ENCODE peak calls at places on chromosomes 11 and 22, in nine cellular contexts. One of them, this sample, is unnamed.

GRCh38 chr11:379205-380094 is 10.2 kb downstream of the B4GALNT4 start:
- DNase-seq in lower lobe of right lung: no peak
- DNase-seq in effector memory CD4-positive, alpha-beta T cell: no peak
- DNase-seq in pancreas: peak; percentile 68
- DNase-seq in mammary epithelial cell: no peak
- DNase-seq in colonic mucosa: no peak
- DNase-seq in mesendoderm: no peak
- DNase-seq in neuronal stem cell: no peak
- DNase-seq in fibroblast of lung: no peak
- DNase-seq in this sample: no peak

GRCh38 chr11:14374922-14375630 is 16.1 kb upstream of the RRAS2 start:
- DNase-seq in neuronal stem cell: no peak
- DNase-seq in pancreas: no peak
- DNase-seq in fibroblast of lung: no peak
- DNase-seq in mammary epithelial cell: no peak
- DNase-seq in mesendoderm: peak; percentile 71
- DNase-seq in colonic mucosa: no peak
- DNase-seq in effector memory CD4-positive, alpha-beta T cell: no peak
- DNase-seq in lower lobe of right lung: no peak
- DNase-seq in this sample: no peak

GRCh38 chr22:36977401-36977861 is 41.8 kb downstream of the TST start:
- DNase-seq in lower lobe of right lung: peak; percentile 81
- DNase-seq in neuronal stem cell: peak; percentile 40
- DNase-seq in colonic mucosa: peak; percentile 77
- DNase-seq in mesendoderm: peak; percentile 89
- DNase-seq in mammary epithelial cell: no peak
- DNase-seq in effector memory CD4-positive, alpha-beta T cell: peak; percentile 49
- DNase-seq in fibroblast of lung: no peak
- DNase-seq in pancreas: peak; percentile 85
- DNase-seq in this sample: peak; percentile 73

GRCh38 chr11:100525197-100525596 is 161.9 kb upstream of the ARHGAP42 start:
- DNase-seq in fibroblast of lung: no peak
- DNase-seq in mammary epithelial cell: no peak
- DNase-seq in lower lobe of right lung: no peak
- DNase-seq in colonic mucosa: no peak
- DNase-seq in effector memory CD4-positive, alpha-beta T cell: no peak
- DNase-seq in mesendoderm: no peak
- DNase-seq in pancreas: no peak
- DNase-seq in neuronal stem cell: no peak
- DNase-seq in this sample: no peak

GRCh38 chr11:114243461-114244372 is 52.5 kb upstream of the NNMT start:
- DNase-seq in pancreas: no peak
- DNase-seq in neuronal stem cell: no peak
- DNase-seq in effector memory CD4-positive, alpha-beta T cell: no peak
- DNase-seq in colonic mucosa: no peak
- DNase-seq in mesendoderm: no peak
- DNase-seq in mammary epithelial cell: no peak
- DNase-seq in lower lobe of right lung: no peak
- DNase-seq in fibroblast of lung: peak; percentile 62
- DNase-seq in this sample: no peak

GRCh38 chr22:23225724-23226496 is 45.6 kb downstream of the BCR start:
- DNase-seq in mammary epithelial cell: peak; percentile 84
- DNase-seq in pancreas: no peak
- DNase-seq in neuronal stem cell: no peak
- DNase-seq in fibroblast of lung: peak; percentile 64
- DNase-seq in colonic mucosa: peak; percentile 83
- DNase-seq in mesendoderm: no peak
- DNase-seq in lower lobe of right lung: peak; percentile 77
- DNase-seq in effector memory CD4-positive, alpha-beta T cell: peak; percentile 16
- DNase-seq in this sample: no peak

GRCh38 chr11:72326151-72326842 is 82.3 kb upstream of the PHOX2A start:
- DNase-seq in pancreas: no peak
- DNase-seq in mammary epithelial cell: peak; percentile 32
- DNase-seq in mesendoderm: peak; percentile 53
- DNase-seq in fibroblast of lung: peak; percentile 29
- DNase-seq in effector memory CD4-positive, alpha-beta T cell: no peak
- DNase-seq in lower lobe of right lung: no peak
- DNase-seq in colonic mucosa: no peak
- DNase-seq in neuronal stem cell: no peak
- DNase-seq in this sample: no peak

GRCh38 chr11:94400839-94401772 is at the start of gene GPR83:
- DNase-seq in lower lobe of right lung: no peak
- DNase-seq in pancreas: peak; percentile 49
- DNase-seq in fibroblast of lung: no peak
- DNase-seq in mesendoderm: peak; percentile 82
- DNase-seq in effector memory CD4-positive, alpha-beta T cell: no peak
- DNase-seq in mammary epithelial cell: peak; percentile 23
- DNase-seq in colonic mucosa: no peak
- DNase-seq in neuronal stem cell: peak; percentile 49
- DNase-seq in this sample: no peak

GRCh38 chr22:20393705-20394476 is at the start of gene ZNF74:
- DNase-seq in mammary epithelial cell: peak; percentile 88
- DNase-seq in mesendoderm: peak; percentile 95
- DNase-seq in lower lobe of right lung: peak; percentile 95
- DNase-seq in neuronal stem cell: peak; percentile 86
- DNase-seq in effector memory CD4-positive, alpha-beta T cell: peak; percentile 56
- DNase-seq in fibroblast of lung: peak; percentile 94
- DNase-seq in pancreas: peak; percentile 97
- DNase-seq in colonic mucosa: peak; percentile 88
- DNase-seq in this sample: peak; percentile 62

GRCh38 chr22:24444729-24445466 is 17.5 kb downstream of the ADORA2A start:
- DNase-seq in lower lobe of right lung: no peak
- DNase-seq in colonic mucosa: no peak
- DNase-seq in effector memory CD4-positive, alpha-beta T cell: no peak
- DNase-seq in mesendoderm: no peak
- DNase-seq in neuronal stem cell: no peak
- DNase-seq in pancreas: no peak
- DNase-seq in mammary epithelial cell: no peak
- DNase-seq in fibroblast of lung: no peak
- DNase-seq in this sample: no peak

GRCh38 chr22:38165929-38166593 is 15.6 kb downstream of the PLA2G6 start:
- DNase-seq in effector memory CD4-positive, alpha-beta T cell: no peak
- DNase-seq in lower lobe of right lung: no peak
- DNase-seq in pancreas: no peak
- DNase-seq in fibroblast of lung: no peak
- DNase-seq in colonic mucosa: no peak
- DNase-seq in neuronal stem cell: no peak
- DNase-seq in mammary epithelial cell: no peak
- DNase-seq in mesendoderm: no peak
- DNase-seq in this sample: no peak

GRCh38 chr11:2293396-2294339 is 8.1 kb downstream of the C11orf21 start:
- DNase-seq in colonic mucosa: no peak
- DNase-seq in fibroblast of lung: no peak
- DNase-seq in mammary epithelial cell: no peak
- DNase-seq in mesendoderm: no peak
- DNase-seq in effector memory CD4-positive, alpha-beta T cell: no peak
- DNase-seq in lower lobe of right lung: peak; percentile 54
- DNase-seq in pancreas: peak; percentile 13
- DNase-seq in neuronal stem cell: no peak
- DNase-seq in this sample: peak; percentile 61

GRCh38 chr11:59562292-59562691 is 51.0 kb downstream of the OR4D9 start:
- DNase-seq in pancreas: no peak
- DNase-seq in neuronal stem cell: no peak
- DNase-seq in lower lobe of right lung: no peak
- DNase-seq in fibroblast of lung: no peak
- DNase-seq in mammary epithelial cell: peak; percentile 46
- DNase-seq in colonic mucosa: no peak
- DNase-seq in effector memory CD4-positive, alpha-beta T cell: no peak
- DNase-seq in mesendoderm: peak; percentile 68
- DNase-seq in this sample: no peak

GRCh38 chr11:18721576-18722292 is 4.3 kb downstream of the IGSF22 start:
- DNase-seq in neuronal stem cell: peak; percentile 66
- DNase-seq in lower lobe of right lung: peak; percentile 55
- DNase-seq in effector memory CD4-positive, alpha-beta T cell: no peak
- DNase-seq in fibroblast of lung: peak; percentile 40
- DNase-seq in mesendoderm: peak; percentile 88
- DNase-seq in mammary epithelial cell: peak; percentile 14
- DNase-seq in pancreas: peak; percentile 80
- DNase-seq in colonic mucosa: peak; percentile 73
- DNase-seq in this sample: no peak

GRCh38 chr11:75283391-75283931 is 42.9 kb downstream of the TPBGL start:
- DNase-seq in fibroblast of lung: no peak
- DNase-seq in colonic mucosa: no peak
- DNase-seq in mammary epithelial cell: no peak
- DNase-seq in mesendoderm: peak; percentile 74
- DNase-seq in lower lobe of right lung: no peak
- DNase-seq in effector memory CD4-positive, alpha-beta T cell: no peak
- DNase-seq in neuronal stem cell: no peak
- DNase-seq in pancreas: no peak
- DNase-seq in this sample: no peak
- H3K36me3 ChIP-seq in fibroblast of lung: peaks cover 2% of the 10 kb centered on the region
- H3K36me3 ChIP-seq in colonic mucosa: peaks cover 1% of the 10 kb centered on the region
- H3K36me3 ChIP-seq in mammary epithelial cell: no peaks in the 10 kb centered on the region
- H3K36me3 ChIP-seq in mesendoderm: no peaks in the 10 kb centered on the region
- H3K36me3 ChIP-seq in lower lobe of right lung: peaks cover 97% of the 10 kb centered on the region
- H3K36me3 ChIP-seq in effector memory CD4-positive, alpha-beta T cell: peaks cover 50% of the 10 kb centered on the region
- H3K36me3 ChIP-seq in neuronal stem cell: peaks cover 5% of the 10 kb centered on the region
- H3K36me3 ChIP-seq in pancreas: peaks cover 21% of the 10 kb centered on the region
- H3K36me3 ChIP-seq in this sample: no peaks in the 10 kb centered on the region

GRCh38 chr22:49850959-49851815 is 2.5 kb upstream of the ZBED4 start:
- DNase-seq in lower lobe of right lung: no peak
- DNase-seq in fibroblast of lung: no peak
- DNase-seq in neuronal stem cell: no peak
- DNase-seq in effector memory CD4-positive, alpha-beta T cell: no peak
- DNase-seq in colonic mucosa: no peak
- DNase-seq in mesendoderm: no peak
- DNase-seq in pancreas: peak; percentile 28
- DNase-seq in mammary epithelial cell: no peak
- DNase-seq in this sample: no peak

GRCh38 chr22:49848690-49849160 is 4.9 kb upstream of the ZBED4 start:
- DNase-seq in colonic mucosa: no peak
- DNase-seq in mammary epithelial cell: no peak
- DNase-seq in effector memory CD4-positive, alpha-beta T cell: no peak
- DNase-seq in pancreas: peak; percentile 75
- DNase-seq in mesendoderm: no peak
- DNase-seq in neuronal stem cell: no peak
- DNase-seq in lower lobe of right lung: no peak
- DNase-seq in fibroblast of lung: no peak
- DNase-seq in this sample: no peak

GRCh38 chr22:49847751-49848689 is 5.6 kb upstream of the ZBED4 start:
- DNase-seq in colonic mucosa: peak; percentile 36
- DNase-seq in pancreas: peak; percentile 79
- DNase-seq in fibroblast of lung: no peak
- DNase-seq in lower lobe of right lung: peak; percentile 77
- DNase-seq in neuronal stem cell: no peak
- DNase-seq in effector memory CD4-positive, alpha-beta T cell: no peak
- DNase-seq in mesendoderm: no peak
- DNase-seq in mammary epithelial cell: no peak
- DNase-seq in this sample: no peak

GRCh38 chr22:49849161-49850020 is 4.3 kb upstream of the ZBED4 start:
- DNase-seq in lower lobe of right lung: no peak
- DNase-seq in neuronal stem cell: no peak
- DNase-seq in mesendoderm: no peak
- DNase-seq in pancreas: peak; percentile 83
- DNase-seq in effector memory CD4-positive, alpha-beta T cell: no peak
- DNase-seq in colonic mucosa: peak; percentile 43
- DNase-seq in fibroblast of lung: no peak
- DNase-seq in mammary epithelial cell: no peak
- DNase-seq in this sample: no peak

DNA sequence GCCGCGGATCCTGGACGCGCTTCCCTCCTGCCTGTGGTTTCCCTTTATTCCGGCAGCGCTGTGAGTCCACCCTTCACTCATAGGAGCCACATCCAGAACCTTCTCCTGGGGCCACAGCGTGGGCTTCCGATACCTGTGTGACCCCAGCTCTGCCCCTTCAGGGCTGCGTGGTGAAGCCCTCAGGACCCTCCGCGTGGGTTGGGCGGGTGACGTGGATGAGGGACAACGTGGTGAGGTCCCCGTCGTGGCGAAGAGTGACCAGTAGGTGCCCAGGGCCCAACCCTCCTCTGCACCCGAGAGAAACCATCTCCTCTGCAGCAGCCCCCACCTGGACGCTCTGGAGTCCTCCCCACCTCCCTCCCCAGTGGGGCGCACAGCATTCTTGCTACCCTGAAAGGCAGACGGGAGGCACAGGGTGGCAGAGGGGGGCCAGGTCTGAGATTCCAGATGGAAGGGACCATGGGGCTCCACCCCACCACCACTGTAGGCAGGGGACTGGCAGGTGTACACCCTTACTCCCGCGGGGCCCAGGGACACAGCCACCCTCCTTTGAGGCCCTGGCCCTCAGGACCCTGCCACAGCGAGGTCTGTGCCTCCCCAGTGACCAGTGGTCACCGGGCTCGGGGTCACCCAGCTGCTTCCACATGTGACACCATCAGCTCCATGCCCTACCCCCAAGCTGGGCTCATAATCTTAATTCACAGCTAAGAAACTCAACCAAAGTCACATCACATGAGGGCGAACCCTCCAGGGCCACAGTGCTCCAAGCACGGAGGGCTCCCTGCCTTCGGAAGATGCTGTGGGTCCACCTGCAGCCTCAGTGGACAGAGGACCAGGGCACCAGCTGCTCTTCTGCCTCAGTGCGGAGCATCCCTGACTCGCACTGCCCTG is 3.4 kb upstream of the ZBED4 start:
- DNase-seq in fibroblast of lung: no peak
- DNase-seq in neuronal stem cell: no peak
- DNase-seq in mesendoderm: no peak
- DNase-seq in mammary epithelial cell: no peak
- DNase-seq in colonic mucosa: no peak
- DNase-seq in effector memory CD4-positive, alpha-beta T cell: no peak
- DNase-seq in pancreas: peak; percentile 76
- DNase-seq in lower lobe of right lung: no peak
- DNase-seq in this sample: no peak
- H3K4me1 ChIP-seq in fibroblast of lung: peaks cover 1% of the 10 kb centered on the region
- H3K4me1 ChIP-seq in neuronal stem cell: peaks cover 2% of the 10 kb centered on the region
- H3K4me1 ChIP-seq in mesendoderm: peaks cover 4% of the 10 kb centered on the region
- H3K4me1 ChIP-seq in mammary epithelial cell: peaks cover 15% of the 10 kb centered on the region
- H3K4me1 ChIP-seq in colonic mucosa: peaks cover 4% of the 10 kb centered on the region
- H3K4me1 ChIP-seq in effector memory CD4-positive, alpha-beta T cell: peaks cover 28% of the 10 kb centered on the region
- H3K4me1 ChIP-seq in pancreas: peaks cover 6% of the 10 kb centered on the region
- H3K4me1 ChIP-seq in lower lobe of right lung: peaks cover 35% of the 10 kb centered on the region
- H3K4me1 ChIP-seq in this sample: peaks cover 26% of the 10 kb centered on the region

GRCh38 chr11:68436985-68437926 is 23.3 kb upstream of the PPP6R3 start:
- DNase-seq in fibroblast of lung: peak; percentile 44
- DNase-seq in neuronal stem cell: no peak
- DNase-seq in mesendoderm: peak; percentile 69
- DNase-seq in effector memory CD4-positive, alpha-beta T cell: no peak
- DNase-seq in mammary epithelial cell: peak; percentile 75
- DNase-seq in lower lobe of right lung: no peak
- DNase-seq in colonic mucosa: no peak
- DNase-seq in pancreas: peak; percentile 68
- DNase-seq in this sample: no peak
- H3K36me3 ChIP-seq in fibroblast of lung: no peaks in the 10 kb centered on the region
- H3K36me3 ChIP-seq in neuronal stem cell: peaks cover 84% of the 10 kb centered on the region
- H3K36me3 ChIP-seq in mesendoderm: no peaks in the 10 kb centered on the region
- H3K36me3 ChIP-seq in effector memory CD4-positive, alpha-beta T cell: no peaks in the 10 kb centered on the region
- H3K36me3 ChIP-seq in mammary epithelial cell: no peaks in the 10 kb centered on the region
- H3K36me3 ChIP-seq in lower lobe of right lung: peaks cover 94% of the 10 kb centered on the region
- H3K36me3 ChIP-seq in colonic mucosa: peaks cover 8% of the 10 kb centered on the region
- H3K36me3 ChIP-seq in pancreas: peaks cover 66% of the 10 kb centered on the region
- H3K36me3 ChIP-seq in this sample: peaks cover 100% of the 10 kb centered on the region

DNA sequence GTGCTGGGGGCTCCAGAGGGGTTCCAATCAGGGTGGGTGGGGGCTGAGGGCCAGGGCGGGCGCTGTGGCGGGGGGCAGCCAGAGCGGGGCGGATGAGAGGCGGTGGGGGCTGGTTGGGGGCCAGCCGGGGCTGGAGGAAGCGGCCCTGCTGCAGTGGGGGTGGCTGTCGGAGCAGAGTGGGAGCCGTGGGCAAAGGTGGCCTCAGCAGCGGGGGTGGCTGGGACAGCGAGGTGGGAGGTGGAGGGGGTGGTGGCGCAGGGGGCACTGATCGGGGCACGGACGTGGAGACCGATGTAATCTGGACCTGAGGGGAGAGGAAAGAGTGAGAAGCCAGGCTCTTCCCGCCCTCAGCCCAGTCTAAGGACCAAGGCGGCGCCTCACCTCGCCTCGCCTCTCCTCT is 5.1 kb downstream of the RCOR2 start:
- DNase-seq in colonic mucosa: no peak
- DNase-seq in mammary epithelial cell: no peak
- DNase-seq in neuronal stem cell: no peak
- DNase-seq in effector memory CD4-positive, alpha-beta T cell: no peak
- DNase-seq in lower lobe of right lung: no peak
- DNase-seq in fibroblast of lung: no peak
- DNase-seq in pancreas: no peak
- DNase-seq in mesendoderm: no peak
- DNase-seq in this sample: no peak
- H3K4me1 ChIP-seq in colonic mucosa: peaks cover 4% of the 10 kb centered on the region
- H3K4me1 ChIP-seq in mammary epithelial cell: peaks cover 6% of the 10 kb centered on the region
- H3K4me1 ChIP-seq in neuronal stem cell: peaks cover 41% of the 10 kb centered on the region
- H3K4me1 ChIP-seq in effector memory CD4-positive, alpha-beta T cell: peaks cover 16% of the 10 kb centered on the region
- H3K4me1 ChIP-seq in lower lobe of right lung: peaks cover 18% of the 10 kb centered on the region
- H3K4me1 ChIP-seq in fibroblast of lung: peaks cover 3% of the 10 kb centered on the region
- H3K4me1 ChIP-seq in pancreas: peaks cover 8% of the 10 kb centered on the region
- H3K4me1 ChIP-seq in mesendoderm: peaks cover 8% of the 10 kb centered on the region
- H3K4me1 ChIP-seq in this sample: peaks cover 32% of the 10 kb centered on the region

This sample was measured in ascending aorta.